ENCODE peak calls at places on chromosome 12, in nine cellular contexts. F is pancreas; N is uterus; P is heart right ventricle; T is CD8-positive, alpha-beta memory T cell; Y is lower lobe of right lung; L is IMR-90; X is transverse colon; R is tibial nerve. C is an unnamed sample.

GRCh38 chr12:78121969-78122610 is 291.4 kb downstream of the NAV3 start:
- DNase-seq in F (no peak), N (no peak), P (no peak), T (no peak), Y (no peak), L (peak), X (no peak), R (no peak), C (no peak)

GRCh38 chr12:48816148-48816854 is 2.0 kb upstream of the CACNB3 start:
- DNase-seq in F (no peak), N (no peak), P (no peak), T (no peak), Y (no peak), L (no peak), X (peak), R (no peak), C (no peak)

GRCh38 chr12:81819991-81820633 is 61.0 kb upstream of the PPFIA2 start:
- DNase-seq in F (no peak), N (no peak), P (no peak), T (no peak), Y (no peak), L (no peak), X (no peak), R (no peak), C (no peak)

GRCh38 chr12:123139926-123140674 is 10.8 kb downstream of the PITPNM2 start:
- DNase-seq in F (no peak), N (no peak), P (no peak), T (no peak), Y (no peak), L (peak), X (peak), R (no peak), C (peak)

GRCh38 chr12:59383426-59383822 is 212.4 kb upstream of the SLC16A7 start:
- DNase-seq in F (no peak), N (no peak), P (no peak), T (no peak), Y (no peak), L (peak), X (no peak), R (no peak), C (no peak)

GRCh38 chr12:59164991-59165718 is 244.9 kb upstream of the LRIG3 start:
- DNase-seq in F (no peak), N (no peak), P (no peak), T (no peak), Y (no peak), L (peak), X (no peak), R (no peak), C (peak)

GRCh38 chr12:49891012-49891411 is 12.7 kb downstream of the FAIM2 start:
- DNase-seq in F (no peak), N (no peak), P (no peak), T (no peak), Y (no peak), L (no peak), X (no peak), R (no peak), C (no peak)

GRCh38 chr12:12541782-12542181 is 20.9 kb downstream of the DUSP16 start:
- DNase-seq in F (no peak), N (no peak), P (no peak), T (no peak), Y (no peak), L (no peak), X (no peak), R (no peak), C (no peak)

GRCh38 chr12:59500335-59500734 is 95.5 kb upstream of the SLC16A7 start:
- DNase-seq in F (no peak), N (no peak), P (no peak), T (no peak), Y (no peak), L (no peak), X (no peak), R (no peak), C (no peak)

GRCh38 chr12:96248532-96248931 is 54.4 kb downstream of the ELK3 start:
- DNase-seq in F (no peak), N (no peak), P (no peak), T (no peak), Y (no peak), L (no peak), X (no peak), R (no peak), C (no peak)

GRCh38 chr12:123912415-123913385 is 59.9 kb downstream of the CCDC92 start:
- DNase-seq in F (no peak), N (no peak), P (no peak), T (no peak), Y (no peak), L (no peak), X (no peak), R (no peak), C (peak)

GRCh38 chr12:82968644-82969339 is 282.1 kb downstream of the TMTC2 start:
- DNase-seq in F (no peak), N (no peak), P (no peak), T (no peak), Y (no peak), L (no peak), X (no peak), R (no peak), C (no peak)

GRCh38 chr12:49094104-49094948 is at the start of gene DHH:
- DNase-seq in F (no peak), N (peak), P (peak), T (no peak), Y (peak), L (no peak), X (no peak), R (no peak), C (no peak)

GRCh38 chr12:12689672-12690287 is 6.2 kb downstream of the GPR19 start:
- DNase-seq in F (no peak), N (no peak), P (no peak), T (no peak), Y (no peak), L (peak), X (no peak), R (no peak), C (no peak)

GRCh38 chr12:122096591-122097149 is 18.1 kb downstream of the MLXIP start:
- DNase-seq in F (peak), N (no peak), P (no peak), T (no peak), Y (no peak), L (peak), X (peak), R (no peak), C (no peak)

GRCh38 chr12:125512541-125513298 is 447.5 kb downstream of the AACS start:
- DNase-seq in F (no peak), N (no peak), P (no peak), T (no peak), Y (no peak), L (no peak), X (no peak), R (no peak), C (no peak)

GRCh38 chr12:44357476-44357875 is 518.6 kb downstream of the NELL2 start:
- DNase-seq in F (no peak), N (no peak), P (no peak), T (no peak), Y (no peak), L (no peak), X (no peak), R (no peak), C (no peak)

GRCh38 chr12:24553259-24553658 is 395.6 kb downstream of the BCAT1 start:
- DNase-seq in F (no peak), N (no peak), P (no peak), T (no peak), Y (no peak), L (no peak), X (no peak), R (no peak), C (no peak)

GRCh38 chr12:89521348-89522238 is 3.0 kb downstream of the GALNT4 start:
- DNase-seq in F (no peak), N (no peak), P (no peak), T (no peak), Y (no peak), L (peak), X (no peak), R (no peak), C (peak)

GRCh38 chr12:89117448-89118034 is 234.8 kb downstream of the DUSP6 start:
- DNase-seq in F (peak), N (no peak), P (no peak), T (no peak), Y (peak), L (peak), X (peak), R (no peak), C (peak)

GRCh38 chr12:67220065-67220464 is 49.1 kb upstream of the CAND1 start:
- DNase-seq in F (peak), N (no peak), P (no peak), T (no peak), Y (no peak), L (no peak), X (peak), R (no peak), C (peak)

GRCh38 chr12:117874842-117875434 is 93.9 kb downstream of the KSR2 start:
- DNase-seq in F (peak), N (peak), P (peak), T (peak), Y (peak), L (peak), X (peak), R (peak), C (peak)

GRCh38 chr12:46455648-46456352 is 83.2 kb upstream of the SLC38A2 start:
- DNase-seq in F (peak), N (no peak), P (no peak), T (no peak), Y (no peak), L (no peak), X (no peak), R (no peak), C (peak)

GRCh38 chr12:67067453-67068203 is 201.5 kb upstream of the CAND1 start:
- DNase-seq in F (no peak), N (no peak), P (no peak), T (no peak), Y (no peak), L (no peak), X (no peak), R (no peak), C (no peak)

GRCh38 chr12:66503746-66504145 is 175.1 kb downstream of the GRIP1 start:
- DNase-seq in F (no peak), N (no peak), P (no peak), T (no peak), Y (no peak), L (no peak), X (no peak), R (no peak), C (no peak)

GRCh38 chr12:105740970-105741725 is 397.6 kb downstream of the NUAK1 start:
- DNase-seq in F (no peak), N (peak), P (peak), T (no peak), Y (no peak), L (peak), X (no peak), R (peak), C (no peak)

GRCh38 chr12:132427177-132427725 is 62.7 kb upstream of the FBRSL1 start:
- DNase-seq in F (peak), N (no peak), P (no peak), T (no peak), Y (no peak), L (no peak), X (no peak), R (no peak), C (no peak)

GRCh38 chr12:116194935-116195431 is 82.5 kb downstream of the MED13L start:
- DNase-seq in F (no peak), N (no peak), P (no peak), T (no peak), Y (no peak), L (no peak), X (peak), R (no peak), C (no peak)

GRCh38 chr12:110020956-110021355 is 21.7 kb downstream of the ANKRD13A start:
- DNase-seq in F (no peak), N (no peak), P (no peak), T (no peak), Y (no peak), L (no peak), X (no peak), R (no peak), C (no peak)
- H3K27ac ChIP-seq in F (no peak), N (no peak), P (no peak), T (no peak), Y (peak), L (no peak), X (no peak), R (peak), C (no peak)

DNA sequence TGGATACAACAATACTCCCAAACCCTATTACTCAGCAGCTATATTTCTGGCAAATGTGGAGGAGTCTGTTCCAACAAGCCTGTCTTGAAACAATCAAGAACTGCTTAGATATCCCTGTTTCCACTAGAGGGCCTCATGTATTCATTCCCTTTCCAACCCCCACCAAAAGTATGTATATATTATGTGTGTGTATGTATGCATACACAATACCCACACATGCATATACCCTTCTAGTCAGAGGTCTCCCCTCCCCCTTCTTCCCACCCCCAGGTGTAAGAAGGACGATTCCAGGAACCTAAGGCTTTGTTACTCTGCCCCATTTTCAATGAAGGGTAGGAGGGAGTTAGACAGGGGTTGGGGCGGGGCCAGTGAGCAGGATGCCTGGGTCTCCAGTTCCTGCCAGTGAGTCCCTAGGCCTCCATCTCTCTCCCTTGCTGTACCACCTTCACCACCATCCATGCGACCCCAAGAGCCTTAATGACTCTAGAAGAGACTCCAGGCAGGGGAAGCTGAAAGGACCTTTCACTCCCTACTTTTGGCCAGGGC is at the start of gene DGKA:
- DNase-seq in F (no peak), N (peak), P (peak), T (peak), Y (peak), L (peak), X (peak), R (no peak), C (peak)
- H3K27ac ChIP-seq in F (peak), N (peak), P (peak), T (peak), Y (peak), L (peak), X (peak), R (peak), C (peak)

GRCh38 chr12:84508943-84509342 is 403.7 kb downstream of the SLC6A15 start:
- DNase-seq in F (no peak), N (no peak), P (no peak), T (no peak), Y (no peak), L (no peak), X (no peak), R (no peak), C (no peak)
- H3K27ac ChIP-seq in F (no peak), N (peak), P (peak), T (no peak), Y (no peak), L (no peak), X (no peak), R (peak), C (no peak)

GRCh38 chr12:130685850-130686249 is 30.2 kb downstream of the RIMBP2 start:
- DNase-seq in F (no peak), N (no peak), P (no peak), T (no peak), Y (no peak), L (no peak), X (no peak), R (no peak), C (no peak)
- H3K27ac ChIP-seq in F (no peak), N (no peak), P (no peak), T (no peak), Y (no peak), L (no peak), X (no peak), R (no peak), C (no peak)

GRCh38 chr12:74963867-74964331 is 245.7 kb downstream of the KCNC2 start:
- DNase-seq in F (no peak), N (no peak), P (no peak), T (no peak), Y (no peak), L (no peak), X (no peak), R (no peak), C (peak)
- H3K27ac ChIP-seq in F (no peak), N (no peak), P (no peak), T (no peak), Y (no peak), L (no peak), X (no peak), R (no peak), C (no peak)

DNA sequence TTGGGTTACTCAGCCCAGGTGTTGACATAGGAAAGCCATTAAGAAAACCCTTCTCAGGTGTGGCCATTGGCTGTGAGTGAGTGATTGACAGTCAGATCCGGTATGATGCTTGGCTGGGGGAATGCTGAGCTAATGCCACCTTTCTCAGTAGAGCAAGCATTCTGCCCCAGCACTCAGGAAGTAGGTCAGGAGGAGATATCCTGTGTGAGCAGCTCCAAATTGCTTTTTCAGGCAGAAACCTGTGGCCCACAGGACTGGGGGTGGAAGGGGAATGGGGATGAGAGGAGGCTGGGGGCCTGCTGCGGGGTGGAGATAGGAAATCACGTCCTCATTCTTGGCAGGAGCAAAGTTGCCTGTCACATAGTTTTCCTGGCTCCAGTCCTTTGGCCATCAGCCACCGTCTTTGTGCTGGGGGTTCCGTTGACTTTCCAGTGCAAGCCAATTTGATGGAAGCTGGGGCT is 55.7 kb downstream of the NINJ2 start:
- DNase-seq in F (no peak), N (peak), P (peak), T (no peak), Y (no peak), L (no peak), X (no peak), R (peak), C (no peak)
- H3K27ac ChIP-seq in F (no peak), N (no peak), P (peak), T (no peak), Y (peak), L (no peak), X (no peak), R (peak), C (no peak)

DNA sequence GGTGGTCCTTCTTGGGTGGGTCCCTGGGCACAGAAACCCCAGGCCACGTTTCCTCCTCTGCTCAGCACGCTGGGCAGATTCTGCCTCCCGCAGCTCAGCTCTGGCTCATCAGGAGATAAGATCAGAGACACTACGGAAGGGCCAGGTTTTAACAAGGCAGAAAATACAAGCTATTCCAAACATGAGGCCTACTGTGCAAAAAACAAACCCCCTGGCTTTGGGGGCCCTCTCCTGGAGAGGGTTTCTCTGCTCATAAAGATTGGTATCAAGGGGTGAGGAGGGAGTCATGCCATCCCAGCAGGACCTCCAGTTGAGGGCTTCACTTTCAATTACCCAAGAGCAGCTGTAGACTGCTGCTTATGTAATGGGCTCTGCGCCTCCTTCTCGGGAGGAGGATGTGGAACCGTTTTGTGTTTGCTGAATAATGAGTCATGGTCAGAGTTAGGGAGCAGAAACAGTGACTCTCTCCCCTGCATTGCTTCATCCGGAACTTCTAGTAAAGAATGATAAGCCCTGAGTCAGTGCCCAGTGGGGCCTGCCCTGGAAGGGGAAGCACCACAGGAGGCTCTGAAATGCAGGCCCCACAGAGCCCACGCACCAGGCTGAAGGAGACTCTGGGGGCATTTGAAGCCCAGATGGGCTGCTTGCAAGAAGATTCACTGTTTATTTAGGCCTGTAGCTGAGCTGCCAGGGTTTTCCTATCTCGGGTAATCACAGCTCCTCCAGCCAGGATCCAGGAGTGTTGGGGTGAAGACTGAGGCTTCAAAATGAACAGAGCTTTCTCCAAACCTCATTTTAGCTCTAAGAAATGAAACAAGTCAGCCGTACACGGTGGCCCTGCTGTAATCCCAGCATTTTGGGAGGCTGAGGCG is 79.3 kb downstream of the SSPN start:
- DNase-seq in F (peak), N (peak), P (peak), T (no peak), Y (peak), L (peak), X (peak), R (peak), C (peak)
- H3K27ac ChIP-seq in F (peak), N (peak), P (peak), T (peak), Y (peak), L (peak), X (peak), R (peak), C (peak)

GRCh38 chr12:70283232-70283631 is 40.0 kb downstream of the CNOT2 start:
- DNase-seq in F (no peak), N (no peak), P (no peak), T (no peak), Y (no peak), L (no peak), X (no peak), R (no peak), C (no peak)
- H3K27ac ChIP-seq in F (no peak), N (no peak), P (no peak), T (no peak), Y (no peak), L (no peak), X (no peak), R (no peak), C (no peak)